ENCODE peak calls at places on chromosomes 1 and 21, in four cellular contexts. A, R, Z and E are unnamed samples.

GRCh38 chr1:63599799-63600198 is 6.6 kb downstream of the PGM1 start:
- DNase-seq in A (no peak), R (no peak), Z (no peak), E (no peak)

GRCh38 chr1:201551877-201552731 is 13.2 kb downstream of the NAV1 start:
- DNase-seq in A (no peak), R (peak; percentile 75), Z (no peak), E (no peak)

GRCh38 chr1:40058097-40058452 is 17.5 kb downstream of the CAP1 start:
- DNase-seq in A (no peak), R (peak; percentile 43), Z (no peak), E (no peak)

GRCh38 chr1:169484683-169485426 is 889 bp downstream of the SLC19A2 start:
- DNase-seq in A (peak; percentile 85), R (peak; percentile 70), Z (no peak), E (peak; percentile 43)

GRCh38 chr1:109274533-109275476 is 8.1 kb downstream of the PSRC1 start:
- DNase-seq in A (peak; percentile 93), R (peak; percentile 79), Z (no peak), E (no peak)

GRCh38 chr1:198465201-198466144 is 75.0 kb downstream of the ATP6V1G3 start:
- DNase-seq in A (peak; percentile 28), R (peak; percentile 54), Z (no peak), E (peak; percentile 34)

GRCh38 chr1:183934284-183934683 is 103.2 kb downstream of the COLGALT2 start:
- DNase-seq in A (no peak), R (no peak), Z (no peak), E (no peak)

GRCh38 chr1:26844389-26844788 is 17.9 kb downstream of the ZDHHC18 start:
- DNase-seq in A (no peak), R (no peak), Z (no peak), E (no peak)

GRCh38 chr1:206526064-206526911 is 19.0 kb downstream of the RASSF5 start:
- DNase-seq in A (no peak), R (no peak), Z (no peak), E (no peak)

GRCh38 chr1:211349730-211350129 is 23.1 kb downstream of the TRAF5 start:
- DNase-seq in A (no peak), R (no peak), Z (no peak), E (no peak)

GRCh38 chr1:28365864-28366263 is 3.7 kb upstream of the PHACTR4 start:
- DNase-seq in A (no peak), R (no peak), Z (no peak), E (no peak)

GRCh38 chr21:27647401-27647800 is 680.5 kb upstream of the ADAMTS5 start:
- DNase-seq in A (no peak), R (no peak), Z (no peak), E (no peak)

GRCh38 chr1:214379254-214379970 is 98.5 kb downstream of the SMYD2 start:
- DNase-seq in A (no peak), R (no peak), Z (no peak), E (no peak)

GRCh38 chr1:31576201-31576669 is at the start of gene TINAGL1:
- DNase-seq in A (peak; percentile 81), R (peak; percentile 67), Z (peak; percentile 79), E (no peak)

GRCh38 chr1:168709896-168710305 is 19.1 kb downstream of the DPT start:
- DNase-seq in A (no peak), R (no peak), Z (no peak), E (peak; percentile 46)

GRCh38 chr1:178953538-178954207 is 72.0 kb upstream of the FAM20B start:
- DNase-seq in A (no peak), R (no peak), Z (no peak), E (no peak)

GRCh38 chr1:85952460-85952859 is 204.1 kb downstream of the COL24A1 start:
- DNase-seq in A (no peak), R (no peak), Z (no peak), E (no peak)

GRCh38 chr1:180358649-180359048 is 128.6 kb downstream of the LHX4 start:
- DNase-seq in A (no peak), R (no peak), Z (no peak), E (no peak)

GRCh38 chr1:10637400-10637799 is 159.0 kb downstream of the CASZ1 start:
- DNase-seq in A (no peak), R (no peak), Z (no peak), E (no peak)

GRCh38 chr1:185373813-185374524 is 56.9 kb upstream of the IVNS1ABP start:
- DNase-seq in A (no peak), R (no peak), Z (no peak), E (no peak)

GRCh38 chr1:42838482-42839190 is 7.8 kb upstream of the ZNF691 start:
- DNase-seq in A (no peak), R (no peak), Z (no peak), E (no peak)

GRCh38 chr1:198771562-198772153 is 132.8 kb downstream of the PTPRC start:
- DNase-seq in A (peak; percentile 7), R (peak; percentile 20), Z (no peak), E (peak; percentile 64)

GRCh38 chr1:40899230-40899870 is 37.2 kb upstream of the CITED4 start:
- DNase-seq in A (no peak), R (no peak), Z (peak; percentile 19), E (no peak)

GRCh38 chr1:22745675-22746585 is 35.3 kb downstream of the EPHB2 start:
- DNase-seq in A (peak; percentile 63), R (no peak), Z (no peak), E (no peak)

GRCh38 chr1:3560981-3561380 is 50.3 kb downstream of the MEGF6 start:
- DNase-seq in A (no peak), R (no peak), Z (no peak), E (no peak)

GRCh38 chr1:30106125-30106524 is 617.3 kb downstream of the MATN1 start:
- DNase-seq in A (peak; percentile 25), R (peak; percentile 65), Z (peak; percentile 84), E (peak; percentile 78)

GRCh38 chr1:169809370-169810095 is 14.8 kb upstream of the METTL18 start:
- DNase-seq in A (peak; percentile 29), R (peak; percentile 52), Z (no peak), E (peak; percentile 33)

GRCh38 chr1:64686828-64687724 is 57.8 kb upstream of the RAVER2 start:
- DNase-seq in A (peak; percentile 37), R (peak; percentile 55), Z (no peak), E (peak; percentile 77)

GRCh38 chr1:162616848-162617247 is 15.4 kb upstream of the DDR2 start:
- DNase-seq in A (no peak), R (no peak), Z (no peak), E (no peak)

GRCh38 chr1:162609306-162609705 is 23.0 kb upstream of the DDR2 start:
- DNase-seq in A (no peak), R (no peak), Z (no peak), E (no peak)

GRCh38 chr1:162617513-162617912 is 14.8 kb upstream of the DDR2 start:
- DNase-seq in A (no peak), R (no peak), Z (no peak), E (no peak)

GRCh38 chr1:162612606-162613400 is 19.5 kb upstream of the DDR2 start:
- DNase-seq in A (peak; percentile 4), R (no peak), Z (no peak), E (no peak)
- TF ChIP-seq ELF4 in A (no peak), R (no peak), Z (no peak), E (no peak)

GRCh38 chr1:38283736-38284470 is 237.3 kb upstream of the POU3F1 start:
- DNase-seq in A (no peak), R (no peak), Z (no peak), E (no peak)

GRCh38 chr1:38287036-38287435 is 240.4 kb upstream of the POU3F1 start:
- DNase-seq in A (no peak), R (no peak), Z (no peak), E (no peak)

GRCh38 chr1:38285807-38286530 is 239.4 kb upstream of the POU3F1 start:
- DNase-seq in A (no peak), R (no peak), Z (peak; percentile 38), E (no peak)

GRCh38 chr1:38287547-38287946 is 241.0 kb upstream of the POU3F1 start:
- DNase-seq in A (peak; percentile 19), R (no peak), Z (no peak), E (no peak)

DNA sequence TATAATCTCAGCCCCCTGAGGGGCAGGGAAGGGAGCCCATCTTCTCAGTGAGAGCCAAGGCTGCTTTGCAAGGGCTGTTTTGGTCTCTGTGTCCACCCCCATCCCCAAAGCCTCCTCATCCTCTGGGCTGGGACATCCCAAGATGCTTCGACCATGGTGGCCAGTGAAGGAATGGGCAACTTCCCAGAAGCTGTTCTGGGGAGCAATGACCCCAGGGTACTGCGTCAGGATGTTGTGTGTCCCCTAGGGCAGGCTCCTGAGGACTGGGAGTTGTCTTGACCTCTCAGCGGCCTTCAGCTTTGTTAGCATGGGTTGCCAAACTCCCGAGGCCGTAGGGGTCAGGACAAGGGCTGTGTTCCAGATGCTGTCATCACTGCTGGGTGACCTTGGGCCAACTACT is 238.4 kb upstream of the POU3F1 start:
- DNase-seq in A (no peak), R (no peak), Z (no peak), E (no peak)
- TF ChIP-seq ELF4 in A (no peak), R (no peak), Z (no peak), E (no peak)

DNA sequence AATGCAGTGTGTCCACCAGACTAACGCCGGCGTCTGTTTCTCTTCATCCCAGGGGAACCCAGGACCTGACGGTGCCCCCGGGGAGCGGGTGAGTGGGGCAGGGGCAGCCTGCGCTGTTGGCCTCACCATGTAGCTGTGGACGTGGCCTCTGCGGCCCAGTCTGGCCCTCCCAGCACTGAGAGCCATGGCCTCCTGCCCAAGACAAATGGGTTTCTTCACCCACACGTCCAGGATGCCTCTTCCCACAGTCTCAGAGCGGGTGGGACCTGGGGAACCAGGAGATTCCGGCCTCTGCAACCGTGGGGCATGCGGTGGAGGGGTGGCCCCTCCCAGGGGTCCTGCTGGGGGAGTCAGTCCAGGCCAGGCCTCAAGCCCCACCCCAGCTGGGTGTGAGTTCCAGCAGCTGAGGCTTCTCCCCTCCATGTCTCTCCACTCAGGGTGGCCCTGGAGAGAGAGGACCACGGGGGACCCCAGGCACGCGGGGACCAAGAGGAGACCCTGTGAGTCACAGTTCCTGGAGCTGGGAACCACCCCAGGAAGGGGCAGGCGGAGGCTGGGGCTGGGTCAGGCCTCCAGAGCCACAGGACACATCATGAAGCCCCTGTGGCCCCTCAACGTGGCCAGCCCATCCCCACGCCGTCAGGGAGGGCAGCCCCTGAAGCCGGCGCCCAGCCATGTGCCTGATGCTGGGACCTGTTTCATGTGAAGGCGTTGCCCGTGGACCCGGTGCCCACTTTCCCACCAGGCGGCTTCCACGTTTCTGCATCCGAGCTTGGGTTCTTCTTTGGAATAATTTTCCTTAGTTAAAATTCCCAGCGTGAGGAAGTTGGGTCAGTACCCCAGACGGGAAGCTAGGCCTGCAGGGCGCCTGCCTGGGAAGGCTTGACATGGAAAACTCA is 11.0 kb downstream of the COL6A1 start:
- DNase-seq in A (no peak), R (no peak), Z (peak; percentile 7), E (no peak)
- TF ChIP-seq ELF4 in A (no peak), R (no peak), Z (no peak), E (no peak)

GRCh38 chr1:164504699-164505098 is 54.3 kb upstream of the PBX1 start:
- DNase-seq in A (no peak), R (no peak), Z (no peak), E (no peak)

GRCh38 chr1:164515221-164515620 is 43.8 kb upstream of the PBX1 start:
- DNase-seq in A (no peak), R (no peak), Z (no peak), E (no peak)

GRCh38 chr1:164515932-164516331 is 43.1 kb upstream of the PBX1 start:
- DNase-seq in A (no peak), R (no peak), Z (no peak), E (no peak)

DNA sequence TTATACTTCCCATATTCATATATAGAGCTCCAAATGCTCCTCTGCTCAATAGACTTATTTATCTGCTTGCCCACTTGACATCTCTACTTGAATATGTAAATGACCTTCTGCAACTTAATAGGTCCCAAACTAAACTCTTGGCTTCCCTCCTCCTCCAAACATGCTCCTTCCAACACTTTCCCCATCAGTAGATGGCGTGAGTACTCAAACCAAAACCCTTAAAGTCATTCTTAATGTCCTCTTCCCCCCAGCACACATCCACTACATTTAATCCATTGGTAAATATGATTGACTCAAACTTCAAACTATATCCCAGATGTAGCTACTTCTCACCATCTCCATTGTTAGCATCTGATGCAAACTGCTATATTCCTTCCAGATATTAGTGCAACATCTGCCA is 48.5 kb upstream of the PBX1 start:
- DNase-seq in A (no peak), R (no peak), Z (no peak), E (no peak)
- TF ChIP-seq ELF4 in A (no peak), R (no peak), Z (no peak), E (no peak)